ENCODE peak calls at places on chromosomes 7 and 10, in nine cellular contexts. K is upper lobe of right lung; C is CD4-positive, CD25-positive, alpha-beta regulatory T cell; T is pancreas; J is mesendoderm; N is left ventricle myocardium inferior; G is tibial nerve; S is K562; P is cardiac muscle cell. A is an unnamed sample.

GRCh38 chr10:14507156-14507555 is 176.4 kb upstream of the FRMD4A start:
- DNase-seq in K (no peak), C (peak; percentile 23), T (no peak), J (peak; percentile 14), N (no peak), G (no peak), S (no peak), P (no peak), A (no peak)

GRCh38 chr7:87934699-87935372 is 785 bp downstream of the ADAM22 start:
- DNase-seq in K (no peak), C (no peak), T (no peak), J (peak; percentile 52), N (no peak), G (no peak), S (no peak), P (peak; percentile 33), A (peak; percentile 44)

GRCh38 chr10:129864601-129865126 is 99.4 kb downstream of the EBF3 start:
- DNase-seq in K (no peak), C (no peak), T (no peak), J (no peak), N (no peak), G (no peak), S (no peak), P (no peak), A (no peak)

GRCh38 chr7:159013181-159013690 is 131.4 kb downstream of the VIPR2 start:
- DNase-seq in K (peak; percentile 63), C (no peak), T (peak; percentile 45), J (no peak), N (no peak), G (no peak), S (no peak), P (no peak), A (no peak)

GRCh38 chr7:123747620-123748141 is 1.1 kb downstream of the WASL start:
- DNase-seq in K (peak; percentile 70), C (peak; percentile 3), T (peak; percentile 70), J (peak; percentile 93), N (peak; percentile 38), G (peak; percentile 34), S (peak; percentile 89), P (peak; percentile 88), A (peak; percentile 29)

GRCh38 chr10:122882798-122883197 is 3.4 kb upstream of the FAM24B start:
- DNase-seq in K (no peak), C (no peak), T (no peak), J (no peak), N (no peak), G (no peak), S (peak; percentile 17), P (no peak), A (no peak)

GRCh38 chr10:101123085-101123814 is 7.8 kb upstream of the TLX1 start:
- DNase-seq in K (no peak), C (no peak), T (no peak), J (no peak), N (no peak), G (no peak), S (no peak), P (no peak), A (peak; percentile 54)

GRCh38 chr7:36925207-36925606 is 200.9 kb upstream of the AOAH start:
- DNase-seq in K (no peak), C (no peak), T (no peak), J (no peak), N (no peak), G (no peak), S (no peak), P (peak; percentile 45), A (no peak)

GRCh38 chr7:95772771-95773581 is 622 bp downstream of the DYNC1I1 start:
- DNase-seq in K (no peak), C (no peak), T (peak; percentile 14), J (peak; percentile 61), N (peak; percentile 54), G (peak; percentile 62), S (no peak), P (peak; percentile 32), A (peak; percentile 30)

GRCh38 chr7:148527717-148528168 is 62.8 kb upstream of the C7orf33 start:
- DNase-seq in K (peak; percentile 79), C (peak; percentile 75), T (peak; percentile 70), J (peak; percentile 98), N (peak; percentile 50), G (peak; percentile 66), S (peak; percentile 94), P (peak; percentile 77), A (peak; percentile 63)

GRCh38 chr7:98733036-98733435 is 116.0 kb downstream of the NPTX2 start:
- DNase-seq in K (no peak), C (no peak), T (no peak), J (peak; percentile 91), N (no peak), G (no peak), S (peak; percentile 81), P (no peak), A (no peak)

GRCh38 chr10:22712246-22712958 is 2.0 kb downstream of the PIP4K2A start:
- DNase-seq in K (no peak), C (no peak), T (no peak), J (no peak), N (no peak), G (no peak), S (no peak), P (no peak), A (no peak)

GRCh38 chr7:150428671-150429451 is 21.6 kb upstream of the GIMAP8 start:
- DNase-seq in K (peak; percentile 63), C (no peak), T (peak; percentile 42), J (peak; percentile 65), N (no peak), G (no peak), S (no peak), P (no peak), A (no peak)

GRCh38 chr7:156611393-156612010 is 29.1 kb upstream of the RNF32 start:
- DNase-seq in K (no peak), C (no peak), T (no peak), J (no peak), N (no peak), G (no peak), S (no peak), P (no peak), A (no peak)

GRCh38 chr7:108440613-108441012 is 15.6 kb downstream of the NRCAM start:
- DNase-seq in K (no peak), C (no peak), T (no peak), J (no peak), N (no peak), G (no peak), S (no peak), P (no peak), A (no peak)

GRCh38 chr7:155404976-155405375 is 53.0 kb upstream of the EN2 start:
- DNase-seq in K (no peak), C (no peak), T (no peak), J (no peak), N (no peak), G (no peak), S (no peak), P (no peak), A (peak; percentile 34)
- H3K27me3 ChIP-seq in K (peaks cover 52% of the 10 kb centered on the region), C (no peaks in the 10 kb centered on the region), T (no peaks in the 10 kb centered on the region), J (no peaks in the 10 kb centered on the region), N (peaks cover 81% of the 10 kb centered on the region), G (no peaks in the 10 kb centered on the region), S (peaks cover 34% of the 10 kb centered on the region), P (peaks cover 66% of the 10 kb centered on the region), A (peaks cover 29% of the 10 kb centered on the region)

DNA sequence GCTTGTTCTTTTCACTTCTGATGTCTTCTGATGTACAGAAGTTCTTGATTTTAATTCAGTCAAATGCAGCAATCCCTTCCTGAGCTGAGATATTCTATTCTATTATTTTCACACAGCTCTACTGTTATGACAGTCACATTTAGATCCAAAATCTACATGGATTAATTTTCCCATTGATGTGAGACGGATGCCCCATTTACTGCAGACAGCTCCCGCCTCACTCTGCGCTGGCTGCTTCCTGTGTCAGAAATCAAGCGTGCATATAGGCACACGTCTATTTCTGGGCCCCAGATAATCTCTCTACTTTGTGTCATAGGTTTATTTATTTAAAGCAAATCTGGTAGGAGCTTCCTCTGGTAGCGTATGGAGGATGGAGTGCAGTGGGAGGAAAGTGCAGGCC is 6.7 kb downstream of the BNIP3 start:
- DNase-seq in K (no peak), C (no peak), T (no peak), J (no peak), N (no peak), G (no peak), S (no peak), P (no peak), A (no peak)
- H3K4me1 ChIP-seq in K (peaks cover 22% of the 10 kb centered on the region), C (peaks cover 33% of the 10 kb centered on the region), T (peaks cover 41% of the 10 kb centered on the region), J (peaks cover 9% of the 10 kb centered on the region), N (peaks cover 82% of the 10 kb centered on the region), G (peaks cover 32% of the 10 kb centered on the region), S (peaks cover 15% of the 10 kb centered on the region), P (peaks cover 57% of the 10 kb centered on the region), A (peaks cover 62% of the 10 kb centered on the region)

DNA sequence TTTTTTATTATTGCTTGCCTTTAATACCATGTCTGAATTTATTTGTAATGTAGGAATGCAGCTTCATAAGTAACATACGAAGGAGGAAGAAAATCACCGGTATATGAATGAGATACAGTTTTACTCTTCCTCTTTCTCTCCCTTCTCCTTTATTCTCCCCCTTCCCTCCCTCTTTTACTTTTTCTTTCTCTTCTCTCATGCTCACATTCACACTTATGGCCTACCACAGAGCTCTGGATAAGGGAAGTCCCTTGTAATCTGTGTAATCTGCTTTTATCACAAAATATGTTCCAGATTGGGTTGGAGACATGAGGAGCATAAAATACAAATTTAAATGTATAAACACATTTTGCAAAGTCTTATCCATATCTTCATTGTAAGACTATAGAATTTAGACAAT is 59.4 kb downstream of the MDFIC start:
- DNase-seq in K (no peak), C (no peak), T (no peak), J (peak; percentile 16), N (no peak), G (no peak), S (no peak), P (no peak), A (no peak)
- H3K27ac ChIP-seq in K (peak overlapping the region; percentile 6), C (no peak overlapping the region), T (no peak overlapping the region), J (no peak overlapping the region), N (peak overlapping the region; percentile 20), G (no peak overlapping the region), S (no peak overlapping the region), P (no peak overlapping the region), A (peak overlapping the region; percentile 3)

GRCh38 chr7:12701433-12701832 is 14.0 kb downstream of the ARL4A start:
- DNase-seq in K (no peak), C (no peak), T (no peak), J (no peak), N (no peak), G (no peak), S (peak; percentile 33), P (no peak), A (no peak)

GRCh38 chr7:12706900-12707536 is 19.6 kb downstream of the ARL4A start:
- DNase-seq in K (no peak), C (no peak), T (no peak), J (no peak), N (no peak), G (no peak), S (no peak), P (no peak), A (no peak)

GRCh38 chr7:12708314-12708713 is 20.9 kb downstream of the ARL4A start:
- DNase-seq in K (no peak), C (no peak), T (no peak), J (no peak), N (no peak), G (no peak), S (no peak), P (no peak), A (no peak)

GRCh38 chr7:12705878-12706277 is 18.4 kb downstream of the ARL4A start:
- DNase-seq in K (no peak), C (no peak), T (no peak), J (no peak), N (no peak), G (no peak), S (no peak), P (no peak), A (no peak)

DNA sequence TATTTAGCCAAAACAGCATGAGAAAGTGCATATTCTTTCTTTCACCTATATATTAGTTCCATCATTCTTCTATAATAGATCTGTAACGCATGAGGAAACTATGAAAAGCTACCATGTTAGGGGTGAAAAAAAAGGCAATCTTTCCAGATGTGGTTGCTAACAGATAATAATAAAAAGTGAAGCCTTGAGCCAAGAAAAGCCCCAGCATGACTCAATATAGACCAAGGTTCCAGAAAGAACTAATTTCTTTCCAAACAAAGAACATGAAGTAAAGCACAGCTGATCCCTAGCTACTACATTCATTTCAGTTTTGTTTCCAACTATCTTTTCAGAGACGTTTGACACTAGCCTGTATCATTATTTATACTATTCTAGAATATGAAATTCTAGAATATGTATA is 16.4 kb downstream of the ARL4A start:
- DNase-seq in K (no peak), C (no peak), T (no peak), J (no peak), N (no peak), G (no peak), S (peak; percentile 6), P (no peak), A (no peak)
- H3K27me3 ChIP-seq in K (no peaks in the 10 kb centered on the region), C (no peaks in the 10 kb centered on the region), T (no peaks in the 10 kb centered on the region), J (no peaks in the 10 kb centered on the region), N (no peaks in the 10 kb centered on the region), G (no peaks in the 10 kb centered on the region), S (no peaks in the 10 kb centered on the region), P (no peaks in the 10 kb centered on the region), A (no peaks in the 10 kb centered on the region)